ENCODE peak calls at places on chromosome 21, in nine cellular contexts. D, A, H, J, V, Z, U, R and Y are unnamed samples.

GRCh38 chr21:39176312-39176711 is 6.9 kb downstream of the PSMG1 start:
- DNase-seq in V (no peak), U (no peak), Z (no peak), R (no peak), H (no peak), D (no peak), A (no peak), J (no peak), Y (no peak)

GRCh38 chr21:35398366-35398982 is 349.4 kb upstream of the RUNX1 start:
- DNase-seq in V (no peak), Z (no peak), A (no peak), D (no peak), H (no peak), U (no peak), J (no peak), R (no peak), Y (no peak)

GRCh38 chr21:31780944-31781343 is 49.0 kb upstream of the SCAF4 start:
- DNase-seq in U (peak), Z (peak), H (no peak), V (no peak), J (peak), A (no peak), R (no peak), D (no peak), Y (no peak)

GRCh38 chr21:29360799-29361765 is 62.4 kb downstream of the BACH1 start:
- DNase-seq in D (peak), V (no peak), A (no peak), Z (no peak), J (peak), R (peak), H (no peak), U (peak), Y (no peak)

GRCh38 chr21:14957836-14958235 is 107.0 kb downstream of the NRIP1 start:
- DNase-seq in R (no peak), H (no peak), A (no peak), U (peak), J (no peak), Z (no peak), D (no peak), V (no peak), Y (no peak)

GRCh38 chr21:44052830-44053226 is 40.7 kb downstream of the TRAPPC10 start:
- DNase-seq in U (no peak), H (no peak), D (no peak), J (no peak), R (no peak), Z (no peak), A (no peak), V (peak), Y (no peak)

GRCh38 chr21:31473685-31474345 is 129.8 kb upstream of the TIAM1 start:
- DNase-seq in Z (peak), H (no peak), V (no peak), J (no peak), R (no peak), D (no peak), U (peak), A (no peak), Y (no peak)

GRCh38 chr21:34730756-34731445 is 62.1 kb downstream of the CLIC6 start:
- DNase-seq in J (no peak), R (no peak), A (no peak), Z (no peak), V (no peak), U (no peak), H (no peak), D (no peak), Y (no peak)

GRCh38 chr21:34915364-34915834 is 133.7 kb downstream of the RUNX1 start:
- DNase-seq in Z (no peak), A (no peak), V (no peak), U (peak), J (no peak), H (no peak), R (no peak), D (no peak), Y (no peak)

GRCh38 chr21:18151046-18151445 is 93.6 kb upstream of the CHODL start:
- DNase-seq in H (no peak), D (no peak), A (no peak), U (no peak), Z (no peak), J (no peak), V (no peak), R (no peak), Y (no peak)

GRCh38 chr21:46661211-46661625 is 25.7 kb downstream of the PRMT2 start:
- DNase-seq in U (no peak), Z (peak), D (peak), H (no peak), V (peak), J (no peak), A (peak), R (peak), Y (peak)

GRCh38 chr21:29192999-29193563 is 62.6 kb downstream of the MAP3K7CL start:
- DNase-seq in U (no peak), V (no peak), H (no peak), A (peak), D (no peak), J (no peak), R (no peak), Z (no peak), Y (no peak)

GRCh38 chr21:16742116-16742515 is 770.7 kb upstream of the CXADR start:
- DNase-seq in V (no peak), H (no peak), U (no peak), J (no peak), D (peak), A (peak), Z (no peak), R (no peak), Y (no peak)

GRCh38 chr21:33901421-33902288 is 13.9 kb downstream of the ATP5PO start:
- DNase-seq in V (no peak), U (peak), A (no peak), R (peak), J (peak), Z (no peak), D (peak), H (peak), Y (no peak)

GRCh38 chr21:27570306-27570868 is 603.5 kb upstream of the ADAMTS5 start:
- DNase-seq in V (no peak), Z (peak), D (peak), H (peak), J (no peak), A (peak), U (peak), R (peak), Y (no peak)

GRCh38 chr21:36388835-36389234 is 3.6 kb downstream of the CHAF1B start:
- DNase-seq in A (no peak), R (peak), D (no peak), Z (peak), V (no peak), H (peak), J (peak), U (no peak), Y (no peak)

GRCh38 chr21:16073571-16073970 is 343.8 kb downstream of the USP25 start:
- DNase-seq in R (no peak), A (no peak), V (no peak), J (no peak), U (no peak), H (no peak), D (no peak), Z (no peak), Y (no peak)

GRCh38 chr21:37749132-37749531 is 167.1 kb downstream of the KCNJ6 start:
- DNase-seq in A (no peak), J (no peak), U (no peak), D (no peak), V (no peak), Z (peak), R (no peak), H (no peak), Y (no peak)

GRCh38 chr21:37751268-37751975 is 164.8 kb downstream of the KCNJ6 start:
- DNase-seq in J (no peak), D (no peak), U (no peak), A (no peak), H (no peak), Z (no peak), R (no peak), V (no peak), Y (no peak)

GRCh38 chr21:37748351-37748750 is 167.9 kb downstream of the KCNJ6 start:
- DNase-seq in J (no peak), A (no peak), R (no peak), H (no peak), U (no peak), V (no peak), Z (no peak), D (no peak), Y (no peak)

GRCh38 chr21:37742532-37742931 is 173.7 kb downstream of the KCNJ6 start:
- DNase-seq in D (no peak), V (no peak), H (no peak), U (no peak), J (no peak), R (no peak), Z (no peak), A (no peak), Y (no peak)

DNA sequence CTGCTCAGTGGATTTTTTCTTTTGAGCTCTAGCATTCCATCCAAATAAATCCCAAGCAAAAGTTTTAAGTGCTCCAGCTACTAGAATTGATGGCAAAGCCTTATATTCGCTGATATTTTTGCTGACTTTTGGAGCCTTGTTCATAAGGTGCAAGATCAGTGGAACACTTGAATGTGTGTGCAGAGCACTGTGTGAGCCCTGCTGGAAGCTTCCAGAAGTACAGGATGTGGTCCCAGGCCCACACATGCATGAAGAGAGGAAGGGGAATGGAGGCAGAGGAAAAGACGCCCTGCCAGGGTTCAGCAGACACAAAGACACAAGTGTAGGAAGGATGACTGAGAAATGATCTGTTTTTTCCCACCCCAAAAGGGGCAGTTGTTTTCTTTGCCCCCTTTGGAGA is 169.4 kb downstream of the KCNJ6 start:
- DNase-seq in D (no peak), V (no peak), A (no peak), J (no peak), U (no peak), Z (no peak), R (no peak), H (no peak), Y (no peak)
- TF ChIP-seq CTCF in D (no peak), V (no peak), A (peak), J (no peak), U (peak), Z (no peak), R (no peak), H (no peak), Y (no peak)

GRCh38 chr21:20270365-20271055 is 727.7 kb upstream of the NCAM2 start:
- DNase-seq in U (no peak), V (no peak), A (no peak), D (no peak), Z (no peak), J (no peak), R (no peak), H (no peak), Y (no peak)
- H3K27ac ChIP-seq in U (no peak), V (no peak), A (no peak), D (no peak), Z (no peak), J (no peak), R (no peak), H (no peak), Y (no peak)

DNA sequence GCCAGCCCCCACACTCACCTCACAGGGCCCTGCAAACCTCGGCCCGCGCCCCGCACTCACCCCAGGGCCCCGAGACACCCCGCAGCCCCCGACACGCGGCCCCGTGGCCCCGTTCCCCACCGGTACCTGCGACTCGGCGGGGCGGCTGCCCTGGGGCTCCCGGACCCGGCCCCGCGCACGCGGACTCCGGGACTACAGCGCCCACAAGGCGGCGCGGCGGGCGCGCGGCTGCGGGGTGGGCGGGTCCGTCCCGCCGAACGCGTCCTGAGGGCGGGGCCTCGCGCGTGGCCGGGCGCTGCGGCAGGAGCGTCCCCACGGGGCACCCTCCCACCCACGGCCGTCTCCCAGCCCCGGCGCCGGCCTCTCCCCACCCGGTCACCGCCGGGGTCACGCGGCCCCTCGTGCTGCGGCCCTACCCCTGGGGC is at the start of gene SLC19A1:
- DNase-seq in U (peak), D (peak), A (peak), H (no peak), Z (peak), R (peak), J (peak), V (peak), Y (peak)
- TF ChIP-seq CTCF in U (no peak), D (no peak), A (peak), H (peak), Z (no peak), R (peak), J (peak), V (no peak), Y (no peak)

DNA sequence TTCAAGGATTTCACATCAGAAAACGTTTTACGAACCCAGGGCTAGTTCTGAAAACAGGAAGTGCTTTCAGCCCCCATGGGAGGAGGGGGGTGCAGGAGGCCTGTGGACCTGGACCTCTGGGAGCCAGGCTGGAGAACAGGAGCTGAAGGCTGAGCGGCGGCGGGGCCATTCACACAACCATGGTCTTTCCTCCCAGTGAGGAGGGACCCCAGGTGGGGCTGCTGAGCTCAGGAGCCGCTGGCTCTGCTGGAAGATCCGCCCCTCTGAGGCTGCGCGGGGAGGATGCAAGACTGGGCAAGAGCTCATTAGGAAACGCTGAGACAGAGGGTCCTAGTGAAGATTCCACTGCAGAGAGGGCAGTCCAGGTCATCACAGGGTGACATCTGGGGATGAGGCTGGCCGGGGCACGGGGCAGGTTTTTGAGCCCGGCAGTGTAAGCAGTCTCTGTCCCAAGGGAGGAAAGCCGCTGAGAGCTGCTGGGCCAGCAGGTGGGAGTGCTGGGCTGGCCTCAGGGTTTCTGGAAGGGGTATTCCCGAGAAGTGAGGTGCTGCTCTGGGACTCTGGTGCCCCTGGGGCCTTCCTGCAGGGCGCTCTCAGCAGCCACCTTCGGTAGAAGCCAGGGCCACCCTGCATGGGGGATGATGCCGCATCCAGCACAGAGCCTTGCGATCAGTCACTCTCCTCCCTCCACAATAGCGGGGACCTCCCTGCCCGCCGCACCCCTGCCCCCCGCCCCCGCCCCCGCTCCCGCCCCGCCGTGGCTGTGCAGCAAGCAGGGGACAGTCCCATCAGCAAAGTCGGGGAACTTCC is 7.5 kb downstream of the MX2 start:
- DNase-seq in R (peak), U (no peak), H (no peak), J (no peak), Z (no peak), A (peak), V (peak), D (no peak), Y (peak)
- H3K27ac ChIP-seq in R (no peak), U (no peak), H (peak), J (no peak), Z (no peak), A (peak), V (no peak), D (no peak), Y (peak)